ENCODE peak calls at places on chromosomes 11 and 22, in four cellular contexts. G is AG10803, H is RWPE1, U is natural killer cell. F is an unnamed sample.

GRCh38 chr11:73009972-73010371 is 132.1 kb downstream of the FCHSD2 start:
- DNase-seq in U (no peak), H (no peak), G (no peak), F (no peak)

GRCh38 chr11:44954051-44954906 is 3.6 kb upstream of the TP53I11 start:
- DNase-seq in H (no peak), G (no peak), U (no peak), F (no peak)

GRCh38 chr11:116173946-116174911 is 598.6 kb downstream of the BUD13 start:
- DNase-seq in G (no peak), H (no peak), U (no peak), F (no peak)

GRCh38 chr11:65132988-65133700 is 1.2 kb downstream of the SYVN1 start:
- DNase-seq in U (no peak), G (no peak), H (peak; percentile 78), F (no peak)

GRCh38 chr11:19338375-19338774 is 97.6 kb upstream of the E2F8 start:
- DNase-seq in H (no peak), G (no peak), U (no peak), F (no peak)

GRCh38 chr11:112932593-112932992 is 28.6 kb upstream of the NCAM1 start:
- DNase-seq in G (no peak), H (no peak), U (no peak), F (no peak)

GRCh38 chr22:39926175-39927152 is 25.6 kb downstream of the GRAP2 start:
- DNase-seq in U (no peak), G (no peak), H (no peak), F (no peak)

GRCh38 chr11:117366183-117366582 is 38.5 kb downstream of the CEP164 start:
- DNase-seq in U (no peak), G (no peak), H (no peak), F (no peak)

GRCh38 chr11:45058344-45058743 is 88.1 kb upstream of the PRDM11 start:
- DNase-seq in U (no peak), G (no peak), H (no peak), F (no peak)

GRCh38 chr11:4991066-4991465 is 3.6 kb upstream of the OR51L1 start:
- DNase-seq in H (no peak), G (peak; percentile 0), U (no peak), F (no peak)

GRCh38 chr11:126268361-126268707 is 361 bp downstream of the SRPRA start:
- DNase-seq in H (peak; percentile 49), U (no peak), G (no peak), F (no peak)

GRCh38 chr11:69971741-69972140 is 106.4 kb upstream of the ANO1 start:
- DNase-seq in H (no peak), U (no peak), G (no peak), F (no peak)

GRCh38 chr22:21568207-21569075 is 927 bp downstream of the UBE2L3 start:
- DNase-seq in G (peak; percentile 32), U (no peak), H (no peak), F (no peak)

GRCh38 chr11:36354221-36355003 is 58.3 kb downstream of the PRR5L start:
- DNase-seq in H (peak; percentile 57), G (peak; percentile 94), U (no peak), F (no peak)

GRCh38 chr22:20395181-20395896 is 1.4 kb downstream of the ZNF74 start:
- DNase-seq in G (no peak), U (no peak), H (no peak), F (no peak)

GRCh38 chr11:18721576-18722292 is 4.3 kb downstream of the IGSF22 start:
- DNase-seq in U (peak; percentile 35), G (peak; percentile 25), H (peak; percentile 28), F (no peak)

GRCh38 chr11:57343825-57344224 is 5.7 kb downstream of the P2RX3 start:
- DNase-seq in G (no peak), U (no peak), H (no peak), F (no peak)

GRCh38 chr11:117426941-117427340 is 99.3 kb downstream of the CEP164 start:
- DNase-seq in G (no peak), U (no peak), H (no peak), F (no peak)

GRCh38 chr22:39174498-39175120 is 22.1 kb upstream of the CBX7 start:
- DNase-seq in U (peak; percentile 75), H (peak; percentile 76), G (peak; percentile 84), F (no peak)

GRCh38 chr11:81989093-81989492 is 744.6 kb downstream of the FAM181B start:
- DNase-seq in H (no peak), U (no peak), G (peak; percentile 15), F (no peak)

GRCh38 chr11:96246718-96247540 is 96.1 kb downstream of the MAML2 start:
- DNase-seq in G (peak; percentile 77), U (no peak), H (no peak), F (no peak)

GRCh38 chr11:127412722-127413121 is 412.2 kb upstream of the KIRREL3 start:
- DNase-seq in G (no peak), H (no peak), U (no peak), F (no peak)

GRCh38 chr11:94002226-94002625 is 18.9 kb upstream of the HEPHL1 start:
- DNase-seq in G (peak; percentile 2), H (peak; percentile 26), U (no peak), F (no peak)

GRCh38 chr11:27933992-27934829 is 173.7 kb downstream of the KIF18A start:
- DNase-seq in H (peak; percentile 84), U (no peak), G (peak; percentile 100), F (no peak)

GRCh38 chr11:12280838-12281565 is 96.4 kb upstream of the PARVA start:
- DNase-seq in G (no peak), U (no peak), H (no peak), F (no peak)

GRCh38 chr11:123561046-123561781 is 93.2 kb downstream of the SCN3B start:
- DNase-seq in U (no peak), G (peak; percentile 40), H (no peak), F (no peak)

GRCh38 chr11:114774599-114775365 is 96.5 kb downstream of the NXPE2 start:
- DNase-seq in U (no peak), G (peak; percentile 26), H (no peak), F (no peak)
- TF ChIP-seq CTCF in U (no peak), G (peak; percentile 79), H (peak; percentile 19), F (peak; percentile 99)

DNA sequence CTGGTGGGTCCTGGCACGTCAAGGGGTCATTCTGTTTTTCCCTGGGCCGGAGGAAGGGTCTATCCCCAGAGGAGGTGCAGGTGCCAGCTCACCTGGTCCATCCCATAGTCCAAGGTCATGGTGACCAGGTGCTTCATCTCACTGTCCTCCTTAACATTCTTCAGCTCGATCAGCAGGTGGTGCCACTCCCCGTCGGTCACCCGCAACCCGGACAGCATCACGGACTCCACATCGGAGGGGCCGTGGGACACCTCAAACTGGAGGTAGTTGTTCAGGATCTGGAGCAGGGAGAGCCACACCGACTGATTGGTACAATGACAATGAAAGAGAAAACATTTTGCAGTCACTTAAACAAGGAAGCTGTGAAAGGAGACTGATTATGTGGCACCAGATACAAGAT is 64.1 kb downstream of the TRMU start:
- DNase-seq in G (no peak), H (no peak), U (no peak), F (no peak)
- TF ChIP-seq CTCF in G (no peak), H (no peak), U (no peak), F (no peak)

GRCh38 chr11:84558085-84558905 is 1068.8 kb downstream of the DLG2 start:
- DNase-seq in U (no peak), H (peak; percentile 39), G (peak; percentile 61), F (no peak)
- TF ChIP-seq CTCF in U (no peak), H (peak; percentile 76), G (peak; percentile 92), F (peak; percentile 94)

GRCh38 chr22:41868556-41868955 is 35.7 kb downstream of the SREBF2 start:
- DNase-seq in G (no peak), H (no peak), U (no peak), F (no peak)
- TF ChIP-seq CTCF in G (no peak), H (no peak), U (no peak), F (no peak)

DNA sequence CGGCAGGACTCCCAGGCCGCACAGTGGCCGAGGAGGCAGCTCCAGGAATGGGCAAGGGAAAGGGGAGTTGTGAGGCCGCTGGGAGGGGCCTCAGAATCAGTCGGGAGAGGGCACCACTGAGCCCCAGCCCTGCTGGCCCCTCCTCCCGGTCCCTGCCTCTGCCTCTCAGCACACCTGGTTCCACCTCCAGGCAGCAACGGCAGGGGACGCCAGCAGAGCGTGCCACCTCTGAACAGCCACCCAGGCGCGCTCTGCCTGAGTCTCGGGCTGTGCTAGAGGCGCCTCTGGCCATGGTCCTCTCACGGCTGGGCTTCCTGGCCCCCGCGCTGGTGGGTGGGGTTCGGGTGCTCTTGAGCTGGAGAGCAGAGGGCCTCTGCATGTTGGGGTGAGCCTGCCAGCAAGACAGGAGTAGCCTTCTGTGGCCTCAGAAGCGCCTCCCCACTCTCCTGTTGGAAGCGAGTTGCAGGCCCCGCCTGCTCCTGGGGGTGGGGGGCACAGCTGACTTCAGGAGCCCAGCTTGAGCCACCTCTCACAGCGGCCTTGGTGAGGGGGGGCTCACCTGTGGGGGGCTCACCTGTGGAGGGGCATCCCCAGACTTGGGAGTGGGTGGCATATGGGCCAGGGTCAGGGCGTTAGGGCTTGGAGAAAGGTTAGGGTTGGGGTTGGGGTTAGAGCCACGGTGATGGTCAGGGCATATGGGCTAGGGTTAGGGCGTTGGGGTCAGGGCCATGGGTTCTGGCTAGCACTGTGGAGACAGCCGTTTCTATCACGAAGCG is 32.8 kb downstream of the MOB2 start:
- DNase-seq in U (no peak), H (peak; percentile 56), G (no peak), F (no peak)
- TF ChIP-seq CTCF in U (no peak), H (peak; percentile 26), G (no peak), F (no peak)

GRCh38 chr22:36773935-36774334 is 2.0 kb downstream of the IFT27 start:
- DNase-seq in U (no peak), G (peak; percentile 54), H (no peak), F (no peak)
- TF ChIP-seq CTCF in U (no peak), G (peak; percentile 57), H (peak; percentile 11), F (peak; percentile 69)

GRCh38 chr11:124934862-124935547 is 842 bp downstream of the HEPACAM start:
- DNase-seq in H (no peak), G (peak; percentile 86), U (no peak), F (no peak)
- TF ChIP-seq CTCF in H (no peak), G (peak; percentile 17), U (no peak), F (no peak)

GRCh38 chr11:103110406-103110805 is 1.2 kb downstream of the DYNC2H1 start:
- DNase-seq in G (peak; percentile 63), H (peak; percentile 33), U (no peak), F (no peak)
- TF ChIP-seq CTCF in G (peak; percentile 60), H (peak; percentile 37), U (no peak), F (peak; percentile 49)

GRCh38 chr11:87384078-87384729 is 346.5 kb downstream of the TMEM135 start:
- DNase-seq in G (no peak), U (no peak), H (no peak), F (no peak)
- TF ChIP-seq CTCF in G (no peak), U (no peak), H (no peak), F (no peak)

F was measured in D721Med.